ENCODE peak calls at places on chromosome 5, in four cellular contexts. X is heart left ventricle, A is right cardiac atrium, B is hepatocyte. G is an unnamed sample. For H3K4me1, the result is how much of the 10 kb centered on the place peaks cover.

GRCh38 chr5:78221964-78222451 is 72.5 kb downstream of the AP3B1 start:
- DNase-seq in X (no peak), A (no peak), B (no peak), G (no peak)

GRCh38 chr5:122076669-122077450 is 1.2 kb downstream of the LOX start:
- DNase-seq in X (peak), A (peak), B (peak), G (peak)

GRCh38 chr5:6749026-6749716 is 35.9 kb downstream of the TENT4A start:
- DNase-seq in X (no peak), A (no peak), B (no peak), G (no peak)

GRCh38 chr5:68088302-68088701 is 127.3 kb upstream of the PIK3R1 start:
- DNase-seq in X (no peak), A (no peak), B (no peak), G (no peak)

GRCh38 chr5:81698806-81699205 is 52.1 kb downstream of the SSBP2 start:
- DNase-seq in X (no peak), A (no peak), B (no peak), G (no peak)

GRCh38 chr5:10286552-10287227 is 21.0 kb downstream of the CMBL start:
- DNase-seq in X (no peak), A (no peak), B (no peak), G (peak)

GRCh38 chr5:94499806-94500205 is 118.6 kb downstream of the KIAA0825 start:
- DNase-seq in X (no peak), A (no peak), B (no peak), G (no peak)

GRCh38 chr5:178817506-178817905 is 42.2 kb upstream of the ZNF354B start:
- DNase-seq in X (no peak), A (no peak), B (no peak), G (no peak)

GRCh38 chr5:122392844-122393243 is 80.8 kb downstream of the SNCAIP start:
- DNase-seq in X (no peak), A (no peak), B (no peak), G (no peak)

GRCh38 chr5:18745591-18745987 is 1111.3 kb downstream of the TAF11L14 start:
- DNase-seq in X (peak), A (no peak), B (no peak), G (no peak)

GRCh38 chr5:150503386-150503785 is 4.5 kb upstream of the NDST1 start:
- DNase-seq in X (no peak), A (peak), B (no peak), G (no peak)

GRCh38 chr5:150503977-150504620 is 3.8 kb upstream of the NDST1 start:
- DNase-seq in X (peak), A (peak), B (no peak), G (peak)

GRCh38 chr5:150505816-150506215 is 2.1 kb upstream of the NDST1 start:
- DNase-seq in X (no peak), A (peak), B (no peak), G (no peak)

GRCh38 chr5:150506571-150507282 is 1.2 kb upstream of the NDST1 start:
- DNase-seq in X (no peak), A (peak), B (no peak), G (no peak)

GRCh38 chr5:150505041-150505511 is 2.9 kb upstream of the NDST1 start:
- DNase-seq in X (no peak), A (peak), B (no peak), G (peak)
- H3K4me1 ChIP-seq in X (half or more), A (half or more), B (half or more), G (half or more)

GRCh38 chr5:161306354-161306990 is 240.1 kb downstream of the GABRB2 start:
- DNase-seq in X (no peak), A (no peak), B (no peak), G (no peak)

GRCh38 chr5:161301586-161301985 is 244.9 kb downstream of the GABRB2 start:
- DNase-seq in X (no peak), A (no peak), B (no peak), G (no peak)

GRCh38 chr5:161305601-161306000 is 240.9 kb downstream of the GABRB2 start:
- DNase-seq in X (no peak), A (no peak), B (no peak), G (no peak)

GRCh38 chr5:161299053-161299452 is 247.5 kb downstream of the GABRB2 start:
- DNase-seq in X (no peak), A (no peak), B (no peak), G (no peak)

GRCh38 chr5:161302557-161302956 is 244.0 kb downstream of the GABRB2 start:
- DNase-seq in X (no peak), A (no peak), B (no peak), G (no peak)
- H3K27ac ChIP-seq in X (no peak), A (no peak), B (no peak), G (no peak)

GRCh38 chr5:132114150-132115121 is 40.8 kb downstream of the CSF2 start:
- DNase-seq in X (no peak), A (no peak), B (no peak), G (no peak)

GRCh38 chr5:132110930-132111329 is 37.3 kb downstream of the CSF2 start:
- DNase-seq in X (no peak), A (no peak), B (no peak), G (no peak)

GRCh38 chr5:132105688-132106087 is 32.1 kb downstream of the CSF2 start:
- DNase-seq in X (no peak), A (no peak), B (no peak), G (no peak)

GRCh38 chr5:132110195-132110594 is 36.6 kb downstream of the CSF2 start:
- DNase-seq in X (no peak), A (no peak), B (no peak), G (no peak)

DNA sequence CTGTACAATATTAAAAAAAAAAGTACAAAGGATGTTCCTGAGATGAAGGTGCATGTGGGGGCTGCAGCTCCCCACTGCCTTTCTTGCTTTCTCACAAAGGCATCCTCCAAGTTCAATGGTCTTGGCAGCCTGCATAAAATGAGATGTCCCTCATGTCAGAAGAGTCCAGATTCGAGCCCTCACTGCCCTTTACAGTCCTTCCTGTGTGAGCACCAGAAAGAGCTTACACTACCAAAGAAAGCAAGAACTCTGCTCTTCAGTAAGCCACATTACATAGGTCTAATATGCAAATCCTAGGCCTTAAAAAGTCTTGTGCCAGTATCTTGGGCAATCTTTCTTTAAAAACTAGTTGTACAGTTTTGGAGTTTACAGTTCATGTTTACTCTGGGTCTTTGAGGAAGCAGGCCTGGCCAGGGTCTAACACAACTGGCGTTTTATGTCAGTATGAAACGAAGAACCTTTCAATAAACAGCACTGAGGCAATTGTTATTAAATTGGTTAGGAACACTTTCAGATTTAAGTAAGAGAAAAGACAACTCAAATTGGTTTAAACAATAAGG is 36.0 kb downstream of the CSF2 start:
- DNase-seq in X (no peak), A (no peak), B (no peak), G (no peak)
- H3K4me1 ChIP-seq in X (under half), A (under half), B (under half), G (under half)

GRCh38 chr5:14810282-14810681 is 61.3 kb downstream of the ANKH start:
- DNase-seq in X (no peak), A (no peak), B (no peak), G (no peak)
- H3K27ac ChIP-seq in X (peak), A (no peak), B (no peak), G (peak)

DNA sequence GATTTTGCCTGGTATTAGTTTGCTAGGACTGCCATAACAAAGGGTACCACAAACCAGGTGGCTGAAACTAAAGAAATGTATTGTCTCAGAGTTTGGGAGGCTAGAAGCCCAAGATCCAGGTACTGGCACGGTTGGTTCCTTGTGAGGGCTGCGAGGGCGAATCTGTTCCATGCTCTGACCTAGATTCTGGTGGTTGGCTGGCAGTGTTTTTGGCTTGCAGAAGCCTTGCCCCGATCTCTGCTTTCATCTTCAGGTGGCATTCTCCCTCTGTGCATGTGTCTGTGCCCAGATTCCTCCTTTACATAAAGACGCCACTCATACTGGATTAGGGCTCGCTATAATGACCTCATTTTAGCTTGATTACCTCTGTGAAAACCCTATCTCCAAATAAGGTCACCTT is 36.7 kb downstream of the RAI14 start:
- DNase-seq in X (no peak), A (no peak), B (no peak), G (no peak)
- H3K4me1 ChIP-seq in X (under half), A (under half), B (under half), G (under half)

GRCh38 chr5:132825824-132826391 is 4.5 kb downstream of the SHROOM1 start:
- DNase-seq in X (no peak), A (peak), B (no peak), G (no peak)

GRCh38 chr5:132826424-132827082 is 3.9 kb downstream of the SHROOM1 start:
- DNase-seq in X (no peak), A (no peak), B (no peak), G (no peak)

GRCh38 chr5:132824426-132824825 is 6.0 kb downstream of the SHROOM1 start:
- DNase-seq in X (no peak), A (no peak), B (no peak), G (no peak)

GRCh38 chr5:132823481-132824050 is 6.9 kb downstream of the SHROOM1 start:
- DNase-seq in X (no peak), A (no peak), B (no peak), G (no peak)

GRCh38 chr5:132825165-132825823 is 5.2 kb downstream of the SHROOM1 start:
- DNase-seq in X (no peak), A (peak), B (no peak), G (no peak)
- H3K27ac ChIP-seq in X (no peak), A (no peak), B (no peak), G (no peak)